ENCODE peak calls at places on chromosome 13, in ten cellular contexts. C is activated CD4-positive, alpha-beta T cell treated with anti-CD3 and anti-CD28 coated beads, Interleukin-2, amount 50 U/mL, for 48 hours; D is activated gamma-delta T cell treated with anti-CD3 and anti-CD28 coated beads, Interleukin-2, amount 50 U/mL, for 16 hours; U is ELF-1; B is GM06990; O is BE2C; I is GM19239; F is EH; X is DMS153; P is stimulated activated CD4-positive, alpha-beta T cell treated with anti-CD3 and anti-CD28 coated beads, Interleukin-15, amount 100 ng/mL, for 1 hour. H is an unnamed sample.

GRCh38 chr13:53217221-53217620 is 188.6 kb downstream of the OLFM4 start:
- DNase-seq in B (no peak), C (no peak), D (no peak), I (no peak), O (no peak), P (no peak), F (no peak), U (no peak), X (no peak), H (no peak)

GRCh38 chr13:20182231-20182846 is 10.4 kb downstream of the GJB2 start:
- DNase-seq in D (no peak), O (peak; percentile 58), X (peak; percentile 72), I (peak; percentile 79), B (no peak), U (peak; percentile 75), C (peak; percentile 22), F (peak; percentile 74), P (no peak), H (peak; percentile 74)

GRCh38 chr13:27541386-27541785 is 78.9 kb downstream of the LNX2 start:
- DNase-seq in C (no peak), I (no peak), B (no peak), X (no peak), D (no peak), U (no peak), O (no peak), F (peak; percentile 68), P (no peak), H (no peak)

GRCh38 chr13:49560270-49561063 is 24.9 kb downstream of the RCBTB1 start:
- DNase-seq in U (peak; percentile 13), B (no peak), X (no peak), I (no peak), O (no peak), F (peak; percentile 10), C (no peak), P (no peak), D (no peak), H (no peak)

GRCh38 chr13:51501592-51502205 is 48.9 kb upstream of the INTS6 start:
- DNase-seq in C (no peak), D (no peak), I (no peak), X (no peak), U (no peak), B (no peak), F (peak; percentile 88), P (no peak), O (no peak), H (no peak)

GRCh38 chr13:106284358-106284757 is 251.1 kb downstream of the EFNB2 start:
- DNase-seq in X (no peak), P (no peak), U (no peak), O (no peak), F (peak; percentile 77), I (no peak), B (no peak), D (no peak), C (no peak), H (no peak)

GRCh38 chr13:79792716-79793115 is 311.8 kb downstream of the NDFIP2 start:
- DNase-seq in C (no peak), X (no peak), P (no peak), U (no peak), D (no peak), B (no peak), O (no peak), I (no peak), F (no peak), H (no peak)

GRCh38 chr13:46605824-46606554 is 53.0 kb downstream of the LRCH1 start:
- DNase-seq in X (no peak), D (no peak), I (no peak), B (peak; percentile 65), O (no peak), U (no peak), F (no peak), C (no peak), P (no peak), H (no peak)

GRCh38 chr13:28822801-28823200 is 2.7 kb downstream of the MTUS2 start:
- DNase-seq in O (no peak), D (no peak), U (no peak), C (no peak), X (no peak), P (no peak), I (no peak), B (no peak), F (no peak), H (no peak)

GRCh38 chr13:71867101-71867814 is at the start of gene DACH1:
- DNase-seq in P (no peak), X (peak; percentile 24), C (peak; percentile 1), D (no peak), O (peak; percentile 79), U (peak; percentile 78), I (peak; percentile 18), F (peak; percentile 50), B (no peak), H (peak; percentile 75)

H was measured in neuronal stem cell.